ENCODE peak calls at places on chromosomes 4 and X, in five cellular contexts. M is cortex of kidney, B is HAP-1, N is Right ventricle myocardium superior, C is stomach. H is an unnamed sample.

GRCh38 chr4:24659241-24659961 is 75.0 kb upstream of the DHX15 start:
- DNase-seq in M (no peak), B (peak; percentile 94), N (no peak), C (no peak), H (peak; percentile 41)

GRCh38 chr4:2731907-2732314 is 24.2 kb downstream of the TNIP2 start:
- DNase-seq in M (no peak), B (no peak), N (no peak), C (no peak), H (no peak)

GRCh38 chrX:133523094-133523493 is 107.8 kb upstream of the GPC4 start:
- DNase-seq in M (no peak), B (no peak), N (no peak), C (no peak), H (no peak)

GRCh38 chr4:8594097-8595038 is 1.8 kb downstream of the CPZ start:
- DNase-seq in M (no peak), B (peak; percentile 41), N (peak; percentile 25), C (peak; percentile 58), H (peak; percentile 58)

GRCh38 chr4:136355970-136356369 is 1176.3 kb downstream of the PCDH18 start:
- DNase-seq in M (no peak), B (no peak), N (no peak), C (no peak), H (no peak)

GRCh38 chr4:57442834-57443291 is 332.7 kb upstream of the IGFBP7 start:
- DNase-seq in M (no peak), B (peak; percentile 39), N (peak; percentile 56), C (peak; percentile 56), H (peak; percentile 24)

GRCh38 chr4:159353422-159354116 is 250.7 kb downstream of the RAPGEF2 start:
- DNase-seq in M (no peak), B (no peak), N (peak; percentile 61), C (no peak), H (no peak)

GRCh38 chrX:49884290-49884862 is 5.1 kb downstream of the USP27X start:
- DNase-seq in M (no peak), B (peak; percentile 40), N (peak; percentile 70), C (peak; percentile 67), H (peak; percentile 71)

GRCh38 chr4:95548738-95549245 is at the start of gene UNC5C:
- DNase-seq in M (no peak), B (peak; percentile 14), N (peak; percentile 85), C (peak; percentile 36), H (peak; percentile 56)

GRCh38 chr4:55255171-55255570 is 90.9 kb upstream of the SRD5A3 start:
- DNase-seq in M (no peak), B (no peak), N (no peak), C (no peak), H (no peak)

GRCh38 chr4:76803522-76803921 is 94.4 kb downstream of the SOWAHB start:
- DNase-seq in M (no peak), B (no peak), N (no peak), C (no peak), H (no peak)

GRCh38 chrX:102115748-102116147 is 9.7 kb upstream of the TCEAL2 start:
- DNase-seq in M (no peak), B (no peak), N (no peak), C (no peak), H (no peak)

GRCh38 chr4:16914208-16914607 is 15.8 kb upstream of the LDB2 start:
- DNase-seq in M (no peak), B (no peak), N (no peak), C (no peak), H (no peak)

GRCh38 chr4:96003941-96004340 is 164.0 kb downstream of the PDHA2 start:
- DNase-seq in M (no peak), B (no peak), N (no peak), C (no peak), H (no peak)

GRCh38 chr4:87985097-87985886 is 9.8 kb downstream of the SPP1 start:
- DNase-seq in M (no peak), B (no peak), N (peak; percentile 58), C (peak; percentile 46), H (peak; percentile 43)

GRCh38 chr4:32748498-32748897 is 2028.3 kb downstream of the PCDH7 start:
- DNase-seq in M (no peak), B (no peak), N (no peak), C (no peak), H (no peak)

GRCh38 chr4:66777097-66777496 is 768.2 kb downstream of the CENPC start:
- DNase-seq in M (no peak), B (no peak), N (no peak), C (no peak), H (no peak)

GRCh38 chr4:67151376-67152343 is 393.6 kb downstream of the CENPC start:
- DNase-seq in M (no peak), B (no peak), N (no peak), C (no peak), H (no peak)

GRCh38 chrX:40260123-40260751 is 162.5 kb upstream of the BCOR start:
- DNase-seq in M (no peak), B (no peak), N (no peak), C (no peak), H (no peak)

GRCh38 chr4:10781805-10782204 is 97.2 kb upstream of the CLNK start:
- DNase-seq in M (no peak), B (no peak), N (no peak), C (no peak), H (no peak)

GRCh38 chr4:158051401-158052235 is 121.2 kb downstream of the GASK1B start:
- DNase-seq in M (no peak), B (no peak), N (no peak), C (no peak), H (no peak)

GRCh38 chrX:30280428-30280827 is 28.8 kb downstream of the NR0B1 start:
- DNase-seq in M (no peak), B (no peak), N (no peak), C (no peak), H (no peak)

GRCh38 chr4:15706646-15707362 is 3.9 kb downstream of the BST1 start:
- DNase-seq in M (no peak), B (no peak), N (no peak), C (no peak), H (no peak)

GRCh38 chr4:75637176-75637575 is 6.8 kb upstream of the CDKL2 start:
- DNase-seq in M (no peak), B (no peak), N (no peak), C (no peak), H (no peak)

GRCh38 chrX:82335772-82336171 is 1133.9 kb downstream of the SH3BGRL start:
- DNase-seq in M (no peak), B (no peak), N (no peak), C (no peak), H (no peak)

GRCh38 chr4:74473155-74473811 is 28.3 kb downstream of the AREG start:
- DNase-seq in M (no peak), B (no peak), N (no peak), C (peak; percentile 27), H (no peak)

GRCh38 chr4:152369203-152369902 is 166.5 kb downstream of the FBXW7 start:
- DNase-seq in M (no peak), B (no peak), N (no peak), C (no peak), H (no peak)

GRCh38 chr4:156388826-156389225 is 435.2 kb upstream of the CTSO start:
- DNase-seq in M (no peak), B (no peak), N (no peak), C (no peak), H (no peak)